ENCODE peak calls at places on chromosome 3, in nine cellular contexts. One of them, this sample, is unnamed.

GRCh38 chr3:27185231-27185989 is 183.8 kb downstream of the NEK10 start:
- DNase-seq in NCI-H2171: no peak
- DNase-seq in body of pancreas: no peak
- DNase-seq in midbrain: no peak
- DNase-seq in D721Med: no peak
- DNase-seq in HT1080: no peak
- DNase-seq in NCI-H345: no peak
- DNase-seq in stimulated activated CD8-positive, alpha-beta memory T cell treated with anti-CD3 and anti-CD28 coated beads, Interleukin-7, amount 100 ng/mL, for 48 hours: no peak
- DNase-seq in activated CD4-positive, CD25-positive, alpha-beta regulatory T cell treated with anti-CD3 and anti-CD28 coated beads, Interleukin-2, amount 50 U/mL, for 16 hours: no peak
- DNase-seq in this sample: no peak

GRCh38 chr3:10238330-10238995 is 9.8 kb upstream of the TATDN2 start:
- DNase-seq in NCI-H2171: no peak
- DNase-seq in body of pancreas: no peak
- DNase-seq in midbrain: no peak
- DNase-seq in D721Med: no peak
- DNase-seq in HT1080: no peak
- DNase-seq in NCI-H345: no peak
- DNase-seq in stimulated activated CD8-positive, alpha-beta memory T cell treated with anti-CD3 and anti-CD28 coated beads, Interleukin-7, amount 100 ng/mL, for 48 hours: no peak
- DNase-seq in activated CD4-positive, CD25-positive, alpha-beta regulatory T cell treated with anti-CD3 and anti-CD28 coated beads, Interleukin-2, amount 50 U/mL, for 16 hours: no peak
- DNase-seq in this sample: peak; percentile 19

GRCh38 chr3:53739926-53740325 is 106.3 kb downstream of the CHDH start:
- DNase-seq in NCI-H2171: no peak
- DNase-seq in body of pancreas: no peak
- DNase-seq in midbrain: no peak
- DNase-seq in D721Med: no peak
- DNase-seq in HT1080: no peak
- DNase-seq in NCI-H345: no peak
- DNase-seq in stimulated activated CD8-positive, alpha-beta memory T cell treated with anti-CD3 and anti-CD28 coated beads, Interleukin-7, amount 100 ng/mL, for 48 hours: no peak
- DNase-seq in activated CD4-positive, CD25-positive, alpha-beta regulatory T cell treated with anti-CD3 and anti-CD28 coated beads, Interleukin-2, amount 50 U/mL, for 16 hours: no peak
- DNase-seq in this sample: no peak

GRCh38 chr3:152019516-152019915 is 146.1 kb downstream of the SUCNR1 start:
- DNase-seq in NCI-H2171: no peak
- DNase-seq in body of pancreas: no peak
- DNase-seq in midbrain: no peak
- DNase-seq in D721Med: no peak
- DNase-seq in HT1080: no peak
- DNase-seq in NCI-H345: no peak
- DNase-seq in stimulated activated CD8-positive, alpha-beta memory T cell treated with anti-CD3 and anti-CD28 coated beads, Interleukin-7, amount 100 ng/mL, for 48 hours: no peak
- DNase-seq in activated CD4-positive, CD25-positive, alpha-beta regulatory T cell treated with anti-CD3 and anti-CD28 coated beads, Interleukin-2, amount 50 U/mL, for 16 hours: no peak
- DNase-seq in this sample: no peak

GRCh38 chr3:45235409-45235808 is 9.3 kb upstream of the TMEM158 start:
- DNase-seq in NCI-H2171: no peak
- DNase-seq in body of pancreas: no peak
- DNase-seq in midbrain: no peak
- DNase-seq in D721Med: no peak
- DNase-seq in HT1080: no peak
- DNase-seq in NCI-H345: no peak
- DNase-seq in stimulated activated CD8-positive, alpha-beta memory T cell treated with anti-CD3 and anti-CD28 coated beads, Interleukin-7, amount 100 ng/mL, for 48 hours: no peak
- DNase-seq in activated CD4-positive, CD25-positive, alpha-beta regulatory T cell treated with anti-CD3 and anti-CD28 coated beads, Interleukin-2, amount 50 U/mL, for 16 hours: no peak
- DNase-seq in this sample: no peak

GRCh38 chr3:148794357-148794756 is 33.3 kb upstream of the CPB1 start:
- DNase-seq in NCI-H2171: no peak
- DNase-seq in body of pancreas: no peak
- DNase-seq in midbrain: no peak
- DNase-seq in D721Med: no peak
- DNase-seq in HT1080: no peak
- DNase-seq in NCI-H345: no peak
- DNase-seq in stimulated activated CD8-positive, alpha-beta memory T cell treated with anti-CD3 and anti-CD28 coated beads, Interleukin-7, amount 100 ng/mL, for 48 hours: no peak
- DNase-seq in activated CD4-positive, CD25-positive, alpha-beta regulatory T cell treated with anti-CD3 and anti-CD28 coated beads, Interleukin-2, amount 50 U/mL, for 16 hours: no peak
- DNase-seq in this sample: no peak

GRCh38 chr3:115357456-115357855 is 210.4 kb upstream of the ZBTB20 start:
- DNase-seq in NCI-H2171: no peak
- DNase-seq in body of pancreas: no peak
- DNase-seq in midbrain: no peak
- DNase-seq in D721Med: no peak
- DNase-seq in HT1080: no peak
- DNase-seq in NCI-H345: no peak
- DNase-seq in stimulated activated CD8-positive, alpha-beta memory T cell treated with anti-CD3 and anti-CD28 coated beads, Interleukin-7, amount 100 ng/mL, for 48 hours: no peak
- DNase-seq in activated CD4-positive, CD25-positive, alpha-beta regulatory T cell treated with anti-CD3 and anti-CD28 coated beads, Interleukin-2, amount 50 U/mL, for 16 hours: no peak
- DNase-seq in this sample: no peak

GRCh38 chr3:117893638-117894037 is 1141.0 kb downstream of the IGSF11 start:
- DNase-seq in NCI-H2171: no peak
- DNase-seq in body of pancreas: no peak
- DNase-seq in midbrain: no peak
- DNase-seq in D721Med: no peak
- DNase-seq in HT1080: peak; percentile 77
- DNase-seq in NCI-H345: no peak
- DNase-seq in stimulated activated CD8-positive, alpha-beta memory T cell treated with anti-CD3 and anti-CD28 coated beads, Interleukin-7, amount 100 ng/mL, for 48 hours: no peak
- DNase-seq in activated CD4-positive, CD25-positive, alpha-beta regulatory T cell treated with anti-CD3 and anti-CD28 coated beads, Interleukin-2, amount 50 U/mL, for 16 hours: no peak
- DNase-seq in this sample: no peak

GRCh38 chr3:57151021-57151449 is 14.1 kb downstream of the IL17RD start:
- DNase-seq in NCI-H2171: no peak
- DNase-seq in body of pancreas: no peak
- DNase-seq in midbrain: no peak
- DNase-seq in D721Med: no peak
- DNase-seq in HT1080: peak; percentile 75
- DNase-seq in NCI-H345: no peak
- DNase-seq in stimulated activated CD8-positive, alpha-beta memory T cell treated with anti-CD3 and anti-CD28 coated beads, Interleukin-7, amount 100 ng/mL, for 48 hours: no peak
- DNase-seq in activated CD4-positive, CD25-positive, alpha-beta regulatory T cell treated with anti-CD3 and anti-CD28 coated beads, Interleukin-2, amount 50 U/mL, for 16 hours: no peak
- DNase-seq in this sample: no peak

GRCh38 chr3:66428733-66429132 is 72.1 kb downstream of the LRIG1 start:
- DNase-seq in NCI-H2171: peak; percentile 61
- DNase-seq in body of pancreas: peak; percentile 94
- DNase-seq in midbrain: peak; percentile 57
- DNase-seq in D721Med: no peak
- DNase-seq in HT1080: peak; percentile 98
- DNase-seq in NCI-H345: peak; percentile 83
- DNase-seq in stimulated activated CD8-positive, alpha-beta memory T cell treated with anti-CD3 and anti-CD28 coated beads, Interleukin-7, amount 100 ng/mL, for 48 hours: no peak
- DNase-seq in activated CD4-positive, CD25-positive, alpha-beta regulatory T cell treated with anti-CD3 and anti-CD28 coated beads, Interleukin-2, amount 50 U/mL, for 16 hours: no peak
- DNase-seq in this sample: no peak

GRCh38 chr3:186929186-186929585 is 1.1 kb upstream of the ST6GAL1 start:
- DNase-seq in NCI-H2171: no peak
- DNase-seq in body of pancreas: no peak
- DNase-seq in midbrain: no peak
- DNase-seq in D721Med: no peak
- DNase-seq in HT1080: no peak
- DNase-seq in NCI-H345: no peak
- DNase-seq in stimulated activated CD8-positive, alpha-beta memory T cell treated with anti-CD3 and anti-CD28 coated beads, Interleukin-7, amount 100 ng/mL, for 48 hours: no peak
- DNase-seq in activated CD4-positive, CD25-positive, alpha-beta regulatory T cell treated with anti-CD3 and anti-CD28 coated beads, Interleukin-2, amount 50 U/mL, for 16 hours: no peak
- DNase-seq in this sample: no peak

GRCh38 chr3:120798346-120798745 is 55.8 kb downstream of the GTF2E1 start:
- DNase-seq in NCI-H2171: no peak
- DNase-seq in body of pancreas: no peak
- DNase-seq in midbrain: no peak
- DNase-seq in D721Med: no peak
- DNase-seq in HT1080: peak; percentile 27
- DNase-seq in NCI-H345: no peak
- DNase-seq in stimulated activated CD8-positive, alpha-beta memory T cell treated with anti-CD3 and anti-CD28 coated beads, Interleukin-7, amount 100 ng/mL, for 48 hours: no peak
- DNase-seq in activated CD4-positive, CD25-positive, alpha-beta regulatory T cell treated with anti-CD3 and anti-CD28 coated beads, Interleukin-2, amount 50 U/mL, for 16 hours: no peak
- DNase-seq in this sample: no peak

GRCh38 chr3:195265363-195265976 is 5.5 kb downstream of the XXYLT1 start:
- DNase-seq in NCI-H2171: no peak
- DNase-seq in body of pancreas: no peak
- DNase-seq in midbrain: no peak
- DNase-seq in D721Med: no peak
- DNase-seq in HT1080: no peak
- DNase-seq in NCI-H345: no peak
- DNase-seq in stimulated activated CD8-positive, alpha-beta memory T cell treated with anti-CD3 and anti-CD28 coated beads, Interleukin-7, amount 100 ng/mL, for 48 hours: no peak
- DNase-seq in activated CD4-positive, CD25-positive, alpha-beta regulatory T cell treated with anti-CD3 and anti-CD28 coated beads, Interleukin-2, amount 50 U/mL, for 16 hours: no peak
- DNase-seq in this sample: no peak

GRCh38 chr3:169579086-169579485 is 84.4 kb downstream of the MECOM start:
- DNase-seq in NCI-H2171: no peak
- DNase-seq in body of pancreas: no peak
- DNase-seq in midbrain: no peak
- DNase-seq in D721Med: no peak
- DNase-seq in HT1080: no peak
- DNase-seq in NCI-H345: no peak
- DNase-seq in stimulated activated CD8-positive, alpha-beta memory T cell treated with anti-CD3 and anti-CD28 coated beads, Interleukin-7, amount 100 ng/mL, for 48 hours: no peak
- DNase-seq in activated CD4-positive, CD25-positive, alpha-beta regulatory T cell treated with anti-CD3 and anti-CD28 coated beads, Interleukin-2, amount 50 U/mL, for 16 hours: no peak
- DNase-seq in this sample: no peak

GRCh38 chr3:31408720-31409119 is 124.0 kb upstream of the STT3B start:
- DNase-seq in NCI-H2171: no peak
- DNase-seq in body of pancreas: no peak
- DNase-seq in midbrain: no peak
- DNase-seq in D721Med: no peak
- DNase-seq in HT1080: no peak
- DNase-seq in NCI-H345: no peak
- DNase-seq in stimulated activated CD8-positive, alpha-beta memory T cell treated with anti-CD3 and anti-CD28 coated beads, Interleukin-7, amount 100 ng/mL, for 48 hours: no peak
- DNase-seq in activated CD4-positive, CD25-positive, alpha-beta regulatory T cell treated with anti-CD3 and anti-CD28 coated beads, Interleukin-2, amount 50 U/mL, for 16 hours: no peak
- DNase-seq in this sample: no peak

GRCh38 chr3:192408721-192409151 is 318.6 kb downstream of the FGF12 start:
- DNase-seq in NCI-H2171: no peak
- DNase-seq in body of pancreas: no peak
- DNase-seq in midbrain: no peak
- DNase-seq in D721Med: peak; percentile 53
- DNase-seq in HT1080: no peak
- DNase-seq in NCI-H345: peak; percentile 61
- DNase-seq in stimulated activated CD8-positive, alpha-beta memory T cell treated with anti-CD3 and anti-CD28 coated beads, Interleukin-7, amount 100 ng/mL, for 48 hours: no peak
- DNase-seq in activated CD4-positive, CD25-positive, alpha-beta regulatory T cell treated with anti-CD3 and anti-CD28 coated beads, Interleukin-2, amount 50 U/mL, for 16 hours: no peak
- DNase-seq in this sample: no peak

GRCh38 chr3:142981108-142981507 is 17.6 kb upstream of the PAQR9 start:
- DNase-seq in NCI-H2171: no peak
- DNase-seq in body of pancreas: no peak
- DNase-seq in midbrain: no peak
- DNase-seq in D721Med: no peak
- DNase-seq in HT1080: peak; percentile 46
- DNase-seq in NCI-H345: no peak
- DNase-seq in stimulated activated CD8-positive, alpha-beta memory T cell treated with anti-CD3 and anti-CD28 coated beads, Interleukin-7, amount 100 ng/mL, for 48 hours: no peak
- DNase-seq in activated CD4-positive, CD25-positive, alpha-beta regulatory T cell treated with anti-CD3 and anti-CD28 coated beads, Interleukin-2, amount 50 U/mL, for 16 hours: no peak
- DNase-seq in this sample: no peak